ENCODE peak calls at places on chromosomes 3 and 15, in eight cellular contexts. W is astrocyte, B is stomach, P is heart left ventricle, Z is Panc1, C is lung, T is lower lobe of right lung, F is tibial artery. D is an unnamed sample.

GRCh38 chr3:42712344-42712648 is 9.7 kb upstream of the HHATL start:
- DNase-seq in F (no peak), B (no peak), Z (no peak), W (no peak), T (no peak), P (no peak), C (no peak), D (no peak)

GRCh38 chr3:58004972-58005371 is 3.2 kb upstream of the FLNB start:
- DNase-seq in F (no peak), W (peak; percentile 78), Z (no peak), C (no peak), P (no peak), T (no peak), B (no peak), D (no peak)

GRCh38 chr3:120013481-120013880 is 80.8 kb downstream of the GSK3B start:
- DNase-seq in B (no peak), P (no peak), W (peak; percentile 51), C (no peak), T (no peak), Z (no peak), F (no peak), D (no peak)

GRCh38 chr3:64319391-64319790 is 94.1 kb upstream of the PRICKLE2 start:
- DNase-seq in W (no peak), T (no peak), C (no peak), P (no peak), Z (no peak), F (no peak), B (no peak), D (no peak)

GRCh38 chr3:159929181-159929893 is 59.3 kb upstream of the IL12A start:
- DNase-seq in B (no peak), Z (no peak), F (no peak), T (peak; percentile 46), W (peak; percentile 71), C (no peak), P (no peak), D (no peak)

GRCh38 chr15:83695246-83695645 is 41.3 kb downstream of the ADAMTSL3 start:
- DNase-seq in Z (no peak), W (no peak), B (no peak), T (no peak), C (no peak), F (no peak), P (no peak), D (no peak)

GRCh38 chr3:50575372-50575771 is 6.0 kb downstream of the HEMK1 start:
- DNase-seq in F (no peak), B (no peak), Z (no peak), C (no peak), T (no peak), P (no peak), W (no peak), D (no peak)

GRCh38 chr3:41431386-41431785 is 232.1 kb downstream of the CTNNB1 start:
- DNase-seq in T (no peak), F (no peak), C (no peak), P (no peak), W (peak; percentile 2), Z (no peak), B (no peak), D (no peak)

GRCh38 chr3:17302774-17303173 is 418.0 kb downstream of the PLCL2 start:
- DNase-seq in T (no peak), W (peak; percentile 62), F (no peak), C (no peak), B (no peak), P (no peak), Z (no peak), D (no peak)

GRCh38 chr3:94293793-94294195 is 230.9 kb downstream of the NSUN3 start:
- DNase-seq in P (no peak), F (no peak), T (no peak), Z (no peak), W (peak; percentile 3), B (no peak), C (no peak), D (no peak)

GRCh38 chr3:8254489-8254888 is 247.1 kb upstream of the LMCD1 start:
- DNase-seq in C (no peak), Z (no peak), P (no peak), W (no peak), B (no peak), F (no peak), T (no peak), D (no peak)

GRCh38 chr3:9914011-9914410 is 2.9 kb upstream of the IL17RC start:
- DNase-seq in Z (no peak), F (no peak), T (no peak), B (peak; percentile 35), P (no peak), C (no peak), W (no peak), D (no peak)

GRCh38 chr3:9916346-9916733 is 558 bp upstream of the IL17RC start:
- DNase-seq in F (no peak), C (no peak), W (no peak), P (no peak), T (no peak), B (no peak), Z (no peak), D (no peak)

GRCh38 chr3:9915252-9916141 is 1.4 kb upstream of the IL17RC start:
- DNase-seq in F (peak; percentile 89), B (peak; percentile 76), P (peak; percentile 86), W (peak; percentile 41), T (peak; percentile 86), C (peak; percentile 74), Z (no peak), D (no peak)

GRCh38 chr3:9913601-9914000 is 3.3 kb upstream of the IL17RC start:
- DNase-seq in Z (no peak), B (no peak), P (no peak), F (no peak), W (no peak), C (no peak), T (no peak), D (no peak)

DNA sequence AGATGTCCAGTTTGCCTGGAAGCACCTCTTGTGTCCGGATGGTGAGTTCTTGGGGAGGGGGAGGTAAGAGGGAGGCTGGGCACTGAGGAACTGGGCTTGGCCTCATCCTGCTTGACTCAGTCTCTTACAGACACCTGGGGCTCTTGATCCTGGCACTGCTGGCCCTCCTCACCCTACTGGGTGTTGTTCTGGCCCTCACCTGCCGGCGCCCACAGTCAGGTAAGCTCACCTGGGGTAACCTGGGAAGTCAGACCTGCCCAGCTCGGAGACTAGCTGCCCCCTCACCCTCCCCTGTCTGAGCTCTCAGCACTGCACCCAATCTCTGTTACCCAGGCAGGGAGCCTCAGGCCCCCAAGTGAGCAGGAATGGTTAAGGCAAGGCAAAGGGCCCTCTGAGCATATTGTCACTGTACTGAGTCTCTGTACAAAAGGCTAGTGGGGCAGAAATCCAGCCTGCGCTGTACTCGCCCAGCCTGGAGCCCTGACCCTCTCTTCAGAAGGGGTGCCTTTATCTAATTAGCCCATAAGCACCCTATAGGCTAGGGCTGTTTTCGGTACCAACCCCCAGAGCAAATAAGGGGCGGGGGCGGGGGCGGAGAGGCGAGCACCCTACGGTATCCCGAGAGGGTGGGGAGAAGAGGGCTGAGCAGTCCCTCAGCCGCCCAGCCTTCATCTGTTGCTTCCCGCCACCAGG is 2.2 kb upstream of the IL17RC start:
- DNase-seq in T (no peak), Z (no peak), W (no peak), C (no peak), F (no peak), P (no peak), B (no peak), D (no peak)
- H3K27ac ChIP-seq in T (peak overlapping the region; percentile 90), Z (peak overlapping the region; percentile 54), W (no peak overlapping the region), C (peak overlapping the region; percentile 87), F (peak overlapping the region; percentile 95), P (peak overlapping the region; percentile 90), B (peak overlapping the region; percentile 90), D (no peak overlapping the region)

GRCh38 chr3:184011230-184011876 is 6.3 kb downstream of the ABCC5 start:
- DNase-seq in P (no peak), F (no peak), C (no peak), W (no peak), Z (no peak), T (no peak), B (no peak), D (no peak)
- H3K4me1 ChIP-seq in P (peaks cover 25% of the 10 kb centered on the region), F (no peaks in the 10 kb centered on the region), C (no peaks in the 10 kb centered on the region), W (no peaks in the 10 kb centered on the region), Z (peaks cover 18% of the 10 kb centered on the region), T (peaks cover 14% of the 10 kb centered on the region), B (peaks cover 50% of the 10 kb centered on the region), D (peaks cover 23% of the 10 kb centered on the region)

DNA sequence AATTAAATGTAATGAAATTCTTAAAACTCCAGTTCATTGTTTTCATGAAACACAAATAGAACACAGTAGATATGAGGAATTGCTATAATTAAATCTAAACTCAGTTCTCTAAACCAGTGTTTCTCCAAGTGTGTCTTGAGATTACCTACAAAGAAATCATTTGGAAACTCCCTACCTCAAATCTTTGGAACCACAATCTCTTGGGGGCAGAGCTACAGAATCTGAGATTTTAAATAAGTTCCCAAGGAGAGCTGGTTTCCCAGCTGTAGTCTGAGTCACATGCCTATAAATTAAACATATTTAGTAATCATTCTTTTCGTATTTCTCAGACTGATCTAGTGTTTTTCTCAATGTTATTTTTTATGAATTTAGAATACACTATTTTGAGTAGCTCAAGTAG is 17.0 kb upstream of the ACTC1 start:
- DNase-seq in Z (no peak), C (no peak), P (no peak), B (no peak), W (peak; percentile 51), F (no peak), T (no peak), D (no peak)
- H3K27ac ChIP-seq in Z (no peak overlapping the region), C (no peak overlapping the region), P (no peak overlapping the region), B (no peak overlapping the region), W (no peak overlapping the region), F (peak overlapping the region; percentile 79), T (no peak overlapping the region), D (no peak overlapping the region)

DNA sequence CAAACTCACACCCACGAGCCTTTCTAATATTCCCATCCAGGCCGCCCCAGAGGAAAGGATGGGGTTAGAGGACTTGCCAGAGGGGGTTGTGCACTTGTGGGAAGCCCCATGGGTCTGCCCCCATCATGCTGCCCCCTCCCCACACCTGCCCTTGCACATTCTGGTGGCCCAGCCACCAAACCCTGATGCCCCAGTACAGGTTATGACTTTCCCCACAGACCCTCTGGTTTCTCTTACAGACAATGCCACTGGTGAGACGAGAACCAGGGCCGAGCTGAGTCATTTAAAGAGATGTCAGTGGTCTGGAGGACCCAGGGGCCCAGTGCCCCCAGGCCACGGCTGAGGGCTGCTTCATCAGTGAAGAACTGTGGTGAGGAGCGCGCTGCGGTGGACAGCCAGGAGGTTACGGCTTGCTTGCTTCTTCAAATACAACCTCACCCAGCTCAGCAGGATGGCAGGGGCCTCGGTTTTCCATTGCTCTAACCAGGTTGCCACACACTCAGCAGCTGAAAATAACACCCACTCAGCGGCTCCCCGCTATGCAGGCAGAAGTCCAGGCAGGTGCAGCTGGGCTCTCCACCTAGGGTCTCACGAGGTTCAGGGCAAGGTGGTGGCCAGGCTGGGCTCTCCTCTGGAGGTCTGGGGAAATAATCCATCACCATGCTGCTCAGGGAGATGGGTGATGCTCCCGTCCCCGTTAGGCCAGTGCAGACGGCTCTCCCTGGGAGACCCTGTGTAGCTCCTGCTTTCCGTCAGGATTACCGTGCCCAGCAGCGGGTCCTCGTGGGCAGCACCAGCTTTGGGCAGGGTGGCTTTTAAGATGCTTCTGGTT is 13.8 kb upstream of the SNRPA1 start:
- DNase-seq in T (peak; percentile 36), C (no peak), W (no peak), Z (no peak), F (no peak), P (no peak), B (peak; percentile 20), D (no peak)
- H3K4me1 ChIP-seq in T (no peaks in the 10 kb centered on the region), C (no peaks in the 10 kb centered on the region), W (no peaks in the 10 kb centered on the region), Z (no peaks in the 10 kb centered on the region), F (no peaks in the 10 kb centered on the region), P (no peaks in the 10 kb centered on the region), B (no peaks in the 10 kb centered on the region), D (peaks cover 46% of the 10 kb centered on the region)

GRCh38 chr3:176522436-176522835 is 674.8 kb downstream of the TBL1XR1 start:
- DNase-seq in P (no peak), T (no peak), F (no peak), B (no peak), Z (no peak), W (no peak), C (no peak), D (no peak)
- H3K27ac ChIP-seq in P (no peak overlapping the region), T (no peak overlapping the region), F (no peak overlapping the region), B (no peak overlapping the region), Z (no peak overlapping the region), W (no peak overlapping the region), C (no peak overlapping the region), D (no peak overlapping the region)

GRCh38 chr15:40349163-40349562 is 1.7 kb upstream of the PHGR1 start:
- DNase-seq in Z (no peak), P (peak; percentile 42), W (no peak), B (no peak), F (no peak), C (no peak), T (no peak), D (no peak)
- H3K4me1 ChIP-seq in Z (peaks cover under 1% of the 10 kb centered on the region), P (peaks cover 23% of the 10 kb centered on the region), W (peaks cover 9% of the 10 kb centered on the region), B (peaks cover 46% of the 10 kb centered on the region), F (peaks cover 14% of the 10 kb centered on the region), C (peaks cover 1% of the 10 kb centered on the region), T (peaks cover 9% of the 10 kb centered on the region), D (peaks cover 3% of the 10 kb centered on the region)

D was measured in DND-41.